ENCODE peak calls at places on chromosomes 13 and 19, in four cellular contexts. X, Z, V and U are unnamed samples.
A peak's percentile ranks its signal among the peaks of the same experiment; 100 is the strongest.

GRCh38 chr19:50003810-50004419 is 21.3 kb downstream of the VRK3 start:
- DNase-seq in X (peak; percentile 94), Z (peak; percentile 59), V (peak; percentile 87), U (no peak)

GRCh38 chr13:40789275-40790231 is at the start of gene SLC25A15:
- DNase-seq in X (peak; percentile 93), Z (no peak), V (peak; percentile 48), U (peak; percentile 81)

GRCh38 chr19:2693492-2693891 is 9.0 kb downstream of the GNG7 start:
- DNase-seq in X (no peak), Z (no peak), V (no peak), U (no peak)

GRCh38 chr19:10817291-10818038 is 18.5 kb downstream of the TMED1 start:
- DNase-seq in X (peak; percentile 25), Z (peak; percentile 73), V (no peak), U (peak; percentile 89)

GRCh38 chr19:20321139-20321656 is 154.2 kb downstream of the ZNF486 start:
- DNase-seq in X (no peak), Z (no peak), V (no peak), U (no peak)

GRCh38 chr19:41998246-41999020 is 4.4 kb upstream of the ATP1A3 start:
- DNase-seq in X (peak; percentile 80), Z (no peak), V (peak; percentile 53), U (no peak)

GRCh38 chr13:59229401-59229800 is 934.3 kb downstream of the DIAPH3 start:
- DNase-seq in X (no peak), Z (no peak), V (no peak), U (no peak)

GRCh38 chr19:46901701-46902401 is 41.1 kb downstream of the ARHGAP35 start:
- DNase-seq in X (peak; percentile 72), Z (no peak), V (no peak), U (no peak)

GRCh38 chr13:60765700-60766411 is 368.8 kb downstream of the TDRD3 start:
- DNase-seq in X (peak; percentile 90), Z (no peak), V (no peak), U (no peak)

GRCh38 chr13:73090116-73090811 is 31.5 kb downstream of the KLF5 start:
- DNase-seq in X (peak; percentile 84), Z (no peak), V (peak; percentile 70), U (no peak)

GRCh38 chr13:48333976-48334375 is 30.4 kb downstream of the RB1 start:
- DNase-seq in X (peak; percentile 30), Z (no peak), V (no peak), U (no peak)

GRCh38 chr19:5789201-5789795 is 1.7 kb downstream of the DUS3L start:
- DNase-seq in X (no peak), Z (no peak), V (no peak), U (no peak)

GRCh38 chr13:27704681-27705080 is 83.0 kb downstream of the POLR1D start:
- DNase-seq in X (no peak), Z (no peak), V (no peak), U (no peak)

GRCh38 chr13:106597190-106597589 is 29.3 kb upstream of the ARGLU1 start:
- DNase-seq in X (no peak), Z (no peak), V (no peak), U (no peak)

GRCh38 chr19:57803594-57804325 is 11.0 kb downstream of the ZNF552 start:
- DNase-seq in X (peak; percentile 95), Z (no peak), V (peak; percentile 48), U (no peak)

GRCh38 chr13:93505104-93505952 is 278.7 kb downstream of the GPC6 start:
- DNase-seq in X (peak; percentile 21), Z (no peak), V (no peak), U (no peak)

GRCh38 chr13:111202745-111203144 is 87.6 kb downstream of the ARHGEF7 start:
- DNase-seq in X (peak; percentile 79), Z (no peak), V (peak; percentile 24), U (no peak)

GRCh38 chr19:4969772-4970531 is 1.0 kb downstream of the KDM4B start:
- DNase-seq in X (peak; percentile 36), Z (no peak), V (no peak), U (no peak)

GRCh38 chr13:95226932-95227718 is 74.1 kb downstream of the ABCC4 start:
- DNase-seq in X (no peak), Z (no peak), V (no peak), U (no peak)

GRCh38 chr13:83350569-83350968 is 531.7 kb downstream of the SLITRK1 start:
- DNase-seq in X (no peak), Z (no peak), V (no peak), U (no peak)

GRCh38 chr13:40618581-40619478 is 47.6 kb downstream of the FOXO1 start:
- DNase-seq in X (no peak), Z (no peak), V (no peak), U (no peak)

GRCh38 chr19:42942187-42942789 is 5.3 kb upstream of the PSG7 start:
- DNase-seq in X (peak; percentile 7), Z (no peak), V (no peak), U (no peak)